ENCODE peak calls at places on chromosomes 7 and 10, in seven cellular contexts. One of them, this sample, is unnamed.

GRCh38 chr10:131494451-131494850 is 182.9 kb upstream of the TCERG1L start:
- DNase-seq in tibial nerve: no peak
- DNase-seq in T follicular helper cell: no peak
- DNase-seq in NCI-H345: no peak
- DNase-seq in CD4-positive, alpha-beta T cell: no peak
- DNase-seq in pons: no peak
- DNase-seq in activated effector memory CD4-positive, alpha-beta T cell treated with anti-CD3 and anti-CD28 coated beads, Interleukin-2, amount 50 U/mL, for 16 hours: no peak
- DNase-seq in this sample: no peak

GRCh38 chr7:92266415-92267241 is 20.9 kb downstream of the ANKIB1 start:
- DNase-seq in tibial nerve: no peak
- DNase-seq in T follicular helper cell: no peak
- DNase-seq in NCI-H345: no peak
- DNase-seq in CD4-positive, alpha-beta T cell: no peak
- DNase-seq in pons: no peak
- DNase-seq in activated effector memory CD4-positive, alpha-beta T cell treated with anti-CD3 and anti-CD28 coated beads, Interleukin-2, amount 50 U/mL, for 16 hours: no peak
- DNase-seq in this sample: no peak

GRCh38 chr7:150450491-150450992 is at the start of gene GIMAP8:
- DNase-seq in tibial nerve: peak
- DNase-seq in T follicular helper cell: peak
- DNase-seq in NCI-H345: no peak
- DNase-seq in CD4-positive, alpha-beta T cell: peak
- DNase-seq in pons: peak
- DNase-seq in activated effector memory CD4-positive, alpha-beta T cell treated with anti-CD3 and anti-CD28 coated beads, Interleukin-2, amount 50 U/mL, for 16 hours: peak
- DNase-seq in this sample: peak

GRCh38 chr7:157097569-157097968 is 41.2 kb upstream of the UBE3C start:
- DNase-seq in tibial nerve: no peak
- DNase-seq in T follicular helper cell: no peak
- DNase-seq in NCI-H345: peak
- DNase-seq in CD4-positive, alpha-beta T cell: no peak
- DNase-seq in pons: no peak
- DNase-seq in activated effector memory CD4-positive, alpha-beta T cell treated with anti-CD3 and anti-CD28 coated beads, Interleukin-2, amount 50 U/mL, for 16 hours: no peak
- DNase-seq in this sample: no peak

GRCh38 chr10:10078476-10078875 is 939.2 kb upstream of the CELF2 start:
- DNase-seq in tibial nerve: no peak
- DNase-seq in T follicular helper cell: no peak
- DNase-seq in NCI-H345: no peak
- DNase-seq in CD4-positive, alpha-beta T cell: no peak
- DNase-seq in pons: no peak
- DNase-seq in activated effector memory CD4-positive, alpha-beta T cell treated with anti-CD3 and anti-CD28 coated beads, Interleukin-2, amount 50 U/mL, for 16 hours: no peak
- DNase-seq in this sample: no peak

GRCh38 chr10:74103560-74104248 is 46.9 kb downstream of the AP3M1 start:
- DNase-seq in tibial nerve: no peak
- DNase-seq in T follicular helper cell: no peak
- DNase-seq in NCI-H345: no peak
- DNase-seq in CD4-positive, alpha-beta T cell: no peak
- DNase-seq in pons: no peak
- DNase-seq in activated effector memory CD4-positive, alpha-beta T cell treated with anti-CD3 and anti-CD28 coated beads, Interleukin-2, amount 50 U/mL, for 16 hours: no peak
- DNase-seq in this sample: no peak

GRCh38 chr7:114979388-114979787 is 57.5 kb downstream of the MDFIC start:
- DNase-seq in tibial nerve: peak
- DNase-seq in T follicular helper cell: no peak
- DNase-seq in NCI-H345: no peak
- DNase-seq in CD4-positive, alpha-beta T cell: no peak
- DNase-seq in pons: no peak
- DNase-seq in activated effector memory CD4-positive, alpha-beta T cell treated with anti-CD3 and anti-CD28 coated beads, Interleukin-2, amount 50 U/mL, for 16 hours: no peak
- DNase-seq in this sample: no peak

GRCh38 chr7:120991570-120991969 is 3.1 kb downstream of the CPED1 start:
- DNase-seq in tibial nerve: no peak
- DNase-seq in T follicular helper cell: no peak
- DNase-seq in NCI-H345: no peak
- DNase-seq in CD4-positive, alpha-beta T cell: no peak
- DNase-seq in pons: no peak
- DNase-seq in activated effector memory CD4-positive, alpha-beta T cell treated with anti-CD3 and anti-CD28 coated beads, Interleukin-2, amount 50 U/mL, for 16 hours: no peak
- DNase-seq in this sample: no peak

GRCh38 chr7:42858570-42858969 is 53.3 kb downstream of the C7orf25 start:
- DNase-seq in tibial nerve: no peak
- DNase-seq in T follicular helper cell: no peak
- DNase-seq in NCI-H345: no peak
- DNase-seq in CD4-positive, alpha-beta T cell: no peak
- DNase-seq in pons: no peak
- DNase-seq in activated effector memory CD4-positive, alpha-beta T cell treated with anti-CD3 and anti-CD28 coated beads, Interleukin-2, amount 50 U/mL, for 16 hours: no peak
- DNase-seq in this sample: no peak

GRCh38 chr10:114458955-114459354 is 54.7 kb upstream of the AFAP1L2 start:
- DNase-seq in tibial nerve: no peak
- DNase-seq in T follicular helper cell: no peak
- DNase-seq in NCI-H345: peak
- DNase-seq in CD4-positive, alpha-beta T cell: no peak
- DNase-seq in pons: no peak
- DNase-seq in activated effector memory CD4-positive, alpha-beta T cell treated with anti-CD3 and anti-CD28 coated beads, Interleukin-2, amount 50 U/mL, for 16 hours: no peak
- DNase-seq in this sample: peak

GRCh38 chr7:116574025-116574822 is 49.4 kb downstream of the CAV1 start:
- DNase-seq in tibial nerve: no peak
- DNase-seq in T follicular helper cell: no peak
- DNase-seq in NCI-H345: no peak
- DNase-seq in CD4-positive, alpha-beta T cell: no peak
- DNase-seq in pons: no peak
- DNase-seq in activated effector memory CD4-positive, alpha-beta T cell treated with anti-CD3 and anti-CD28 coated beads, Interleukin-2, amount 50 U/mL, for 16 hours: no peak
- DNase-seq in this sample: no peak

GRCh38 chr7:40885503-40885902 is 750.7 kb downstream of the SUGCT start:
- DNase-seq in tibial nerve: no peak
- DNase-seq in T follicular helper cell: no peak
- DNase-seq in NCI-H345: no peak
- DNase-seq in CD4-positive, alpha-beta T cell: no peak
- DNase-seq in pons: no peak
- DNase-seq in activated effector memory CD4-positive, alpha-beta T cell treated with anti-CD3 and anti-CD28 coated beads, Interleukin-2, amount 50 U/mL, for 16 hours: no peak
- DNase-seq in this sample: no peak

GRCh38 chr10:31320179-31320597 is 1.2 kb downstream of the ZEB1 start:
- DNase-seq in tibial nerve: peak
- DNase-seq in T follicular helper cell: peak
- DNase-seq in NCI-H345: peak
- DNase-seq in CD4-positive, alpha-beta T cell: peak
- DNase-seq in pons: no peak
- DNase-seq in activated effector memory CD4-positive, alpha-beta T cell treated with anti-CD3 and anti-CD28 coated beads, Interleukin-2, amount 50 U/mL, for 16 hours: peak
- DNase-seq in this sample: no peak

GRCh38 chr10:5861269-5862031 is 28.2 kb downstream of the ANKRD16 start:
- DNase-seq in tibial nerve: no peak
- DNase-seq in T follicular helper cell: no peak
- DNase-seq in NCI-H345: no peak
- DNase-seq in CD4-positive, alpha-beta T cell: no peak
- DNase-seq in pons: no peak
- DNase-seq in activated effector memory CD4-positive, alpha-beta T cell treated with anti-CD3 and anti-CD28 coated beads, Interleukin-2, amount 50 U/mL, for 16 hours: no peak
- DNase-seq in this sample: no peak

GRCh38 chr7:43655584-43655983 is 72.7 kb downstream of the STK17A start:
- DNase-seq in tibial nerve: no peak
- DNase-seq in T follicular helper cell: no peak
- DNase-seq in NCI-H345: no peak
- DNase-seq in CD4-positive, alpha-beta T cell: no peak
- DNase-seq in pons: no peak
- DNase-seq in activated effector memory CD4-positive, alpha-beta T cell treated with anti-CD3 and anti-CD28 coated beads, Interleukin-2, amount 50 U/mL, for 16 hours: no peak
- DNase-seq in this sample: no peak

GRCh38 chr7:11466517-11467105 is 365.4 kb downstream of the THSD7A start:
- DNase-seq in tibial nerve: no peak
- DNase-seq in T follicular helper cell: no peak
- DNase-seq in NCI-H345: no peak
- DNase-seq in CD4-positive, alpha-beta T cell: no peak
- DNase-seq in pons: no peak
- DNase-seq in activated effector memory CD4-positive, alpha-beta T cell treated with anti-CD3 and anti-CD28 coated beads, Interleukin-2, amount 50 U/mL, for 16 hours: no peak
- DNase-seq in this sample: no peak

GRCh38 chr7:18119985-18120384 is 92.3 kb upstream of the PRPS1L1 start:
- DNase-seq in tibial nerve: no peak
- DNase-seq in T follicular helper cell: no peak
- DNase-seq in NCI-H345: no peak
- DNase-seq in CD4-positive, alpha-beta T cell: no peak
- DNase-seq in pons: no peak
- DNase-seq in activated effector memory CD4-positive, alpha-beta T cell treated with anti-CD3 and anti-CD28 coated beads, Interleukin-2, amount 50 U/mL, for 16 hours: no peak
- DNase-seq in this sample: no peak

GRCh38 chr7:96211954-96212353 is 109.9 kb downstream of the SLC25A13 start:
- DNase-seq in tibial nerve: no peak
- DNase-seq in T follicular helper cell: no peak
- DNase-seq in NCI-H345: no peak
- DNase-seq in CD4-positive, alpha-beta T cell: no peak
- DNase-seq in pons: no peak
- DNase-seq in activated effector memory CD4-positive, alpha-beta T cell treated with anti-CD3 and anti-CD28 coated beads, Interleukin-2, amount 50 U/mL, for 16 hours: no peak
- DNase-seq in this sample: no peak

GRCh38 chr7:48090095-48090805 is 1.2 kb downstream of the UPP1 start:
- DNase-seq in tibial nerve: no peak
- DNase-seq in T follicular helper cell: no peak
- DNase-seq in NCI-H345: no peak
- DNase-seq in CD4-positive, alpha-beta T cell: no peak
- DNase-seq in pons: no peak
- DNase-seq in activated effector memory CD4-positive, alpha-beta T cell treated with anti-CD3 and anti-CD28 coated beads, Interleukin-2, amount 50 U/mL, for 16 hours: no peak
- DNase-seq in this sample: no peak

GRCh38 chr7:19161671-19162070 is 16.4 kb upstream of the FERD3L start:
- DNase-seq in tibial nerve: no peak
- DNase-seq in T follicular helper cell: no peak
- DNase-seq in NCI-H345: no peak
- DNase-seq in CD4-positive, alpha-beta T cell: no peak
- DNase-seq in pons: no peak
- DNase-seq in activated effector memory CD4-positive, alpha-beta T cell treated with anti-CD3 and anti-CD28 coated beads, Interleukin-2, amount 50 U/mL, for 16 hours: no peak
- DNase-seq in this sample: no peak

GRCh38 chr7:85630904-85631582 is 444.2 kb upstream of the SEMA3D start:
- DNase-seq in tibial nerve: no peak
- DNase-seq in T follicular helper cell: no peak
- DNase-seq in NCI-H345: no peak
- DNase-seq in CD4-positive, alpha-beta T cell: no peak
- DNase-seq in pons: peak
- DNase-seq in activated effector memory CD4-positive, alpha-beta T cell treated with anti-CD3 and anti-CD28 coated beads, Interleukin-2, amount 50 U/mL, for 16 hours: no peak
- DNase-seq in this sample: peak

GRCh38 chr10:75894761-75895160 is 463.3 kb downstream of the LRMDA start:
- DNase-seq in tibial nerve: no peak
- DNase-seq in T follicular helper cell: no peak
- DNase-seq in NCI-H345: no peak
- DNase-seq in CD4-positive, alpha-beta T cell: no peak
- DNase-seq in pons: no peak
- DNase-seq in activated effector memory CD4-positive, alpha-beta T cell treated with anti-CD3 and anti-CD28 coated beads, Interleukin-2, amount 50 U/mL, for 16 hours: no peak
- DNase-seq in this sample: no peak

GRCh38 chr7:134618756-134619530 is 27.7 kb upstream of the BPGM start:
- DNase-seq in tibial nerve: no peak
- DNase-seq in T follicular helper cell: no peak
- DNase-seq in NCI-H345: no peak
- DNase-seq in CD4-positive, alpha-beta T cell: no peak
- DNase-seq in pons: no peak
- DNase-seq in activated effector memory CD4-positive, alpha-beta T cell treated with anti-CD3 and anti-CD28 coated beads, Interleukin-2, amount 50 U/mL, for 16 hours: no peak
- DNase-seq in this sample: no peak

GRCh38 chr7:22849158-22849557 is 26.5 kb upstream of the TOMM7 start:
- DNase-seq in tibial nerve: no peak
- DNase-seq in T follicular helper cell: no peak
- DNase-seq in NCI-H345: no peak
- DNase-seq in CD4-positive, alpha-beta T cell: no peak
- DNase-seq in pons: no peak
- DNase-seq in activated effector memory CD4-positive, alpha-beta T cell treated with anti-CD3 and anti-CD28 coated beads, Interleukin-2, amount 50 U/mL, for 16 hours: no peak
- DNase-seq in this sample: no peak

GRCh38 chr7:5701085-5701914 is 80.2 kb downstream of the RNF216 start:
- DNase-seq in tibial nerve: no peak
- DNase-seq in T follicular helper cell: peak
- DNase-seq in NCI-H345: no peak
- DNase-seq in CD4-positive, alpha-beta T cell: no peak
- DNase-seq in pons: peak
- DNase-seq in activated effector memory CD4-positive, alpha-beta T cell treated with anti-CD3 and anti-CD28 coated beads, Interleukin-2, amount 50 U/mL, for 16 hours: peak
- DNase-seq in this sample: peak

GRCh38 chr10:56653289-56653688 is 292.2 kb upstream of the ZWINT start:
- DNase-seq in tibial nerve: no peak
- DNase-seq in T follicular helper cell: no peak
- DNase-seq in NCI-H345: no peak
- DNase-seq in CD4-positive, alpha-beta T cell: no peak
- DNase-seq in pons: no peak
- DNase-seq in activated effector memory CD4-positive, alpha-beta T cell treated with anti-CD3 and anti-CD28 coated beads, Interleukin-2, amount 50 U/mL, for 16 hours: no peak
- DNase-seq in this sample: no peak

GRCh38 chr7:46854958-46855473 is 726.9 kb downstream of the TNS3 start:
- DNase-seq in tibial nerve: no peak
- DNase-seq in T follicular helper cell: no peak
- DNase-seq in NCI-H345: no peak
- DNase-seq in CD4-positive, alpha-beta T cell: no peak
- DNase-seq in pons: peak
- DNase-seq in activated effector memory CD4-positive, alpha-beta T cell treated with anti-CD3 and anti-CD28 coated beads, Interleukin-2, amount 50 U/mL, for 16 hours: no peak
- DNase-seq in this sample: no peak

GRCh38 chr10:98323221-98324164 is 55.5 kb upstream of the LOXL4 start:
- DNase-seq in tibial nerve: peak
- DNase-seq in T follicular helper cell: no peak
- DNase-seq in NCI-H345: no peak
- DNase-seq in CD4-positive, alpha-beta T cell: no peak
- DNase-seq in pons: peak
- DNase-seq in activated effector memory CD4-positive, alpha-beta T cell treated with anti-CD3 and anti-CD28 coated beads, Interleukin-2, amount 50 U/mL, for 16 hours: no peak
- DNase-seq in this sample: no peak

GRCh38 chr7:8068892-8069686 is 100.5 kb downstream of the GLCCI1 start:
- DNase-seq in tibial nerve: no peak
- DNase-seq in T follicular helper cell: no peak
- DNase-seq in NCI-H345: no peak
- DNase-seq in CD4-positive, alpha-beta T cell: no peak
- DNase-seq in pons: peak
- DNase-seq in activated effector memory CD4-positive, alpha-beta T cell treated with anti-CD3 and anti-CD28 coated beads, Interleukin-2, amount 50 U/mL, for 16 hours: no peak
- DNase-seq in this sample: peak

This sample was measured in globus pallidus.